ENCODE peak calls at places on chromosomes 5 and 9, in five cellular contexts. I, W, C, H and X are unnamed samples.

GRCh38 chr9:92158097-92158601 is 42.9 kb upstream of the SPTLC1 start:
- DNase-seq in I (no peak), C (no peak), W (no peak), H (no peak), X (no peak)

GRCh38 chr5:57429513-57430120 is 53.0 kb downstream of the ACTBL2 start:
- DNase-seq in I (no peak), H (no peak), C (no peak), W (no peak), X (no peak)

GRCh38 chr5:96254980-96255681 is 177.9 kb downstream of the PCSK1 start:
- DNase-seq in H (peak; percentile 83), C (peak; percentile 90), W (peak; percentile 61), I (no peak), X (peak; percentile 57)

GRCh38 chr5:172931001-172931536 is 28.2 kb upstream of the RPL26L1 start:
- DNase-seq in C (peak; percentile 97), W (peak; percentile 54), H (peak; percentile 87), I (no peak), X (peak; percentile 60)

GRCh38 chr5:54825005-54825404 is 160.4 kb downstream of the ESM1 start:
- DNase-seq in W (peak; percentile 51), H (peak; percentile 25), I (no peak), C (peak; percentile 82), X (no peak)

GRCh38 chr5:12245429-12245828 is 341.2 kb upstream of the CTNND2 start:
- DNase-seq in H (peak; percentile 9), W (no peak), I (no peak), C (no peak), X (no peak)

GRCh38 chr5:42991477-42992034 is 48.6 kb downstream of the ANXA2R start:
- DNase-seq in I (no peak), H (no peak), W (no peak), C (no peak), X (no peak)

GRCh38 chr9:89935791-89936190 is 331.0 kb downstream of the GADD45G start:
- DNase-seq in C (no peak), I (no peak), W (no peak), H (no peak), X (no peak)

GRCh38 chr9:109733690-109734089 is 46.3 kb upstream of the PALM2AKAP2 start:
- DNase-seq in I (no peak), H (peak; percentile 62), W (peak; percentile 79), C (peak; percentile 83), X (no peak)

GRCh38 chr5:95631991-95632675 is 12.2 kb downstream of the GPR150 start:
- DNase-seq in C (peak; percentile 72), I (peak; percentile 84), W (peak; percentile 54), H (peak; percentile 28), X (peak; percentile 37)

GRCh38 chr9:33677961-33678360 is 117.4 kb upstream of the PRSS3 start:
- DNase-seq in I (no peak), W (no peak), H (no peak), C (no peak), X (no peak)